ENCODE peak calls at places on chromosomes 5 and 9, in nine cellular contexts. F is stimulated activated CD4-positive, alpha-beta T cell treated with anti-CD3 and anti-CD28 coated beads, Interleukin-1b, Interleukin-23, amount 100 ng/mL, for 24 hours; T is GM23338; D is stimulated activated CD8-positive, alpha-beta memory T cell treated with anti-CD3 and anti-CD28 coated beads, Interleukin-12 subunit alpha, Interleukin-12 subunit beta, amount 100 ng/mL, for 1 hour; J is right cardiac atrium; R is activated CD4-positive, alpha-beta T cell treated with anti-CD3 and anti-CD28 coated beads for 36 hours; B is HCEC 1CT; X is fibroblast of gingiva; L is NCI-H1694 treated with DMSO at 0.1 percent for 48 hours. P is an unnamed sample.

GRCh38 chr5:45694255-45694834 is 1.8 kb downstream of the HCN1 start:
- DNase-seq in F (no peak), T (peak), D (no peak), J (no peak), R (no peak), B (no peak), X (no peak), L (peak), P (no peak)

GRCh38 chr5:141657937-141658545 is 6.8 kb upstream of the FCHSD1 start:
- DNase-seq in F (no peak), T (no peak), D (no peak), J (no peak), R (peak), B (peak), X (peak), L (no peak), P (peak)

GRCh38 chr5:107472620-107473064 is 198.1 kb downstream of the EFNA5 start:
- DNase-seq in F (no peak), T (peak), D (no peak), J (no peak), R (no peak), B (no peak), X (no peak), L (no peak), P (no peak)

GRCh38 chr5:5403736-5404135 is 18.7 kb upstream of the ICE1 start:
- DNase-seq in F (no peak), T (peak), D (no peak), J (no peak), R (no peak), B (no peak), X (no peak), L (no peak), P (no peak)

GRCh38 chr5:165665735-165666400 is 2160.4 kb downstream of the MAT2B start:
- DNase-seq in F (no peak), T (no peak), D (no peak), J (no peak), R (no peak), B (no peak), X (no peak), L (no peak), P (no peak)

GRCh38 chr5:143682221-143682620 is 129.7 kb upstream of the HMHB1 start:
- DNase-seq in F (no peak), T (no peak), D (no peak), J (no peak), R (no peak), B (no peak), X (peak), L (peak), P (no peak)

GRCh38 chr5:61245486-61245885 is 83.2 kb upstream of the SMIM15 start:
- DNase-seq in F (no peak), T (no peak), D (no peak), J (no peak), R (no peak), B (no peak), X (peak), L (peak), P (no peak)

GRCh38 chr5:3394877-3395599 is 200.6 kb upstream of the IRX1 start:
- DNase-seq in F (no peak), T (no peak), D (no peak), J (no peak), R (no peak), B (no peak), X (no peak), L (no peak), P (no peak)

GRCh38 chr9:73133921-73134407 is 17.7 kb upstream of the ANXA1 start:
- DNase-seq in F (no peak), T (no peak), D (no peak), J (no peak), R (no peak), B (no peak), X (peak), L (no peak), P (no peak)

GRCh38 chr5:42944989-42945388 is 95.1 kb downstream of the ANXA2R start:
- DNase-seq in F (no peak), T (no peak), D (no peak), J (no peak), R (no peak), B (peak), X (peak), L (no peak), P (no peak)

GRCh38 chr9:99035313-99035712 is 69.6 kb upstream of the TGFBR1 start:
- DNase-seq in F (no peak), T (no peak), D (no peak), J (no peak), R (no peak), B (no peak), X (no peak), L (no peak), P (no peak)

GRCh38 chr9:130307667-130307943 is 42.0 kb downstream of the HMCN2 start:
- DNase-seq in F (no peak), T (no peak), D (no peak), J (peak), R (no peak), B (no peak), X (no peak), L (no peak), P (no peak)

GRCh38 chr9:90343360-90343759 is 299.3 kb downstream of the DIRAS2 start:
- DNase-seq in F (no peak), T (peak), D (no peak), J (no peak), R (no peak), B (no peak), X (no peak), L (no peak), P (no peak)

GRCh38 chr9:92637886-92638620 is 31.9 kb downstream of the IPPK start:
- DNase-seq in F (no peak), T (no peak), D (no peak), J (no peak), R (no peak), B (no peak), X (no peak), L (no peak), P (no peak)

GRCh38 chr5:134000116-134000515 is 4.7 kb downstream of the VDAC1 start:
- DNase-seq in F (no peak), T (no peak), D (no peak), J (no peak), R (no peak), B (no peak), X (no peak), L (no peak), P (no peak)

GRCh38 chr5:83255268-83255667 is 177.9 kb downstream of the XRCC4 start:
- DNase-seq in F (no peak), T (no peak), D (no peak), J (no peak), R (no peak), B (peak), X (peak), L (no peak), P (no peak)

GRCh38 chr9:22469928-22470544 is 23.4 kb downstream of the DMRTA1 start:
- DNase-seq in F (no peak), T (peak), D (no peak), J (no peak), R (peak), B (peak), X (peak), L (peak), P (peak)

GRCh38 chr5:141725909-141726308 is 43.9 kb upstream of the ARAP3 start:
- DNase-seq in F (no peak), T (no peak), D (no peak), J (no peak), R (no peak), B (no peak), X (no peak), L (no peak), P (no peak)

GRCh38 chr5:6525910-6526309 is 77.3 kb downstream of the UBE2QL1 start:
- DNase-seq in F (no peak), T (peak), D (no peak), J (no peak), R (no peak), B (peak), X (no peak), L (no peak), P (no peak)

GRCh38 chr5:158450761-158451160 is 591.8 kb upstream of the CLINT1 start:
- DNase-seq in F (no peak), T (no peak), D (no peak), J (no peak), R (no peak), B (no peak), X (no peak), L (no peak), P (no peak)

GRCh38 chr9:114450181-114450580 is 55.1 kb downstream of the WHRN start:
- DNase-seq in F (no peak), T (no peak), D (no peak), J (no peak), R (no peak), B (no peak), X (no peak), L (no peak), P (no peak)

GRCh38 chr5:172380992-172381643 is 73.2 kb downstream of the SH3PXD2B start:
- DNase-seq in F (no peak), T (no peak), D (no peak), J (peak), R (no peak), B (no peak), X (peak), L (peak), P (no peak)

GRCh38 chr5:4994994-4995393 is 145.1 kb upstream of the ADAMTS16 start:
- DNase-seq in F (no peak), T (no peak), D (no peak), J (no peak), R (no peak), B (no peak), X (no peak), L (no peak), P (no peak)

GRCh38 chr5:1006656-1007071 is 1.9 kb upstream of the NKD2 start:
- DNase-seq in F (no peak), T (no peak), D (no peak), J (no peak), R (no peak), B (no peak), X (no peak), L (no peak), P (no peak)